ENCODE peak calls at places on chromosomes 11 and 22, in six cellular contexts. E is substantia nigra, I is NCI-H1436, P is mucosa of gallbladder, T is SW 1271, N is GM23248. X is an unnamed sample.

GRCh38 chr22:28909375-28909774 is 26.0 kb downstream of the ZNRF3 start:
- DNase-seq in E (no peak), I (no peak), N (no peak), P (no peak), T (no peak), X (no peak)

GRCh38 chr22:26576026-26576680 is 13.8 kb downstream of the TPST2 start:
- DNase-seq in E (no peak), T (no peak), I (no peak), P (no peak), N (no peak), X (no peak)

GRCh38 chr11:70558651-70559050 is 160.3 kb downstream of the CTTN start:
- DNase-seq in P (no peak), T (no peak), I (no peak), E (no peak), N (no peak), X (no peak)

GRCh38 chr11:69292221-69292648 is 1.7 kb upstream of the MYEOV start:
- DNase-seq in P (no peak), E (no peak), T (peak), I (no peak), N (peak), X (no peak)

GRCh38 chr11:83566948-83567347 is 280.8 kb upstream of the CCDC90B start:
- DNase-seq in P (no peak), I (no peak), T (no peak), N (peak), E (no peak), X (no peak)

GRCh38 chr11:114057147-114057546 is 2.4 kb upstream of the ZBTB16 start:
- DNase-seq in T (no peak), E (no peak), P (no peak), I (no peak), N (no peak), X (no peak)

GRCh38 chr11:9274499-9275228 is 9.5 kb upstream of the DENND5A start:
- DNase-seq in T (no peak), P (no peak), N (peak), E (no peak), I (no peak), X (no peak)

GRCh38 chr11:1554981-1555712 is 16.9 kb downstream of the DUSP8 start:
- DNase-seq in N (no peak), P (no peak), T (no peak), I (no peak), E (no peak), X (no peak)

GRCh38 chr11:75503531-75504099 is 22.1 kb downstream of the GDPD5 start:
- DNase-seq in N (no peak), E (no peak), I (no peak), T (no peak), P (no peak), X (peak)

X was measured in NCI-H526.